ENCODE peak calls at places on chromosomes 16 and 17, in eight cellular contexts. Z, Y, H, V, S, Q, X and I are unnamed samples.

GRCh38 chr17:47603830-47604229 is 45.9 kb upstream of the KPNB1 start:
- DNase-seq in Z (no peak), Q (no peak), H (no peak), Y (no peak), S (peak), V (peak), X (no peak), I (no peak)

GRCh38 chr16:11869657-11870228 is 18.4 kb upstream of the RSL1D1 start:
- DNase-seq in Y (no peak), H (no peak), Q (no peak), X (no peak), Z (no peak), S (no peak), V (no peak), I (no peak)

GRCh38 chr16:66429290-66429962 is 2.3 kb downstream of the BEAN1 start:
- DNase-seq in H (no peak), Z (no peak), Q (no peak), Y (no peak), X (no peak), V (no peak), S (peak), I (no peak)

GRCh38 chr16:363110-364090 is 6.9 kb downstream of the MRPL28 start:
- DNase-seq in Q (no peak), Z (no peak), V (no peak), X (no peak), H (no peak), Y (no peak), S (no peak), I (no peak)

GRCh38 chr17:80959330-80960036 is 32.2 kb upstream of the CHMP6 start:
- DNase-seq in V (no peak), Q (no peak), S (no peak), Y (no peak), H (no peak), Z (no peak), X (no peak), I (no peak)

GRCh38 chr16:17467923-17468540 is 2.7 kb downstream of the XYLT1 start:
- DNase-seq in V (peak), Z (peak), S (no peak), Y (peak), X (no peak), H (no peak), Q (peak), I (peak)

GRCh38 chr17:30124273-30124796 is 7.7 kb downstream of the NSRP1 start:
- DNase-seq in H (no peak), S (no peak), X (no peak), Q (no peak), V (no peak), Y (no peak), Z (no peak), I (no peak)

GRCh38 chr16:10939649-10940206 is 2.5 kb downstream of the DEXI start:
- DNase-seq in V (no peak), Y (no peak), H (no peak), Q (no peak), Z (no peak), S (no peak), X (no peak), I (no peak)

GRCh38 chr17:29640413-29640812 is 17.7 kb upstream of the CORO6 start:
- DNase-seq in Y (no peak), H (no peak), Q (no peak), V (no peak), S (no peak), X (no peak), Z (peak), I (no peak)

GRCh38 chr17:42775534-42776098 is 2.4 kb downstream of the VPS25 start:
- DNase-seq in Y (no peak), V (no peak), Z (peak), S (no peak), H (no peak), Q (no peak), X (no peak), I (no peak)

GRCh38 chr16:8120001-8120400 is 470.3 kb downstream of the TMEM114 start:
- DNase-seq in Q (no peak), V (no peak), S (no peak), H (no peak), X (no peak), Y (no peak), Z (no peak), I (no peak)

GRCh38 chr16:56221995-56222394 is 30.7 kb downstream of the GNAO1 start:
- DNase-seq in Z (no peak), Y (no peak), S (no peak), X (no peak), V (no peak), H (no peak), Q (no peak), I (no peak)

GRCh38 chr17:42197564-42198156 is 3.4 kb upstream of the GHDC start:
- DNase-seq in Z (no peak), Y (no peak), H (no peak), Q (no peak), S (no peak), V (no peak), X (no peak), I (no peak)